ENCODE peak calls at places on chromosome 13, in nine cellular contexts. O is GM12878, L is A549, S is sigmoid colon, I is tibial nerve, F is ovary, R is stomach, D is K562, A is suprapubic skin. W is an unnamed sample.

GRCh38 chr13:48954086-48954485 is 21.6 kb upstream of the FNDC3A start:
- DNase-seq in O (no peak), L (no peak), S (no peak), I (no peak), F (no peak), R (no peak), D (no peak), A (no peak), W (no peak)

GRCh38 chr13:102405499-102406079 is 3.7 kb upstream of the FGF14 start:
- DNase-seq in O (no peak), L (no peak), S (no peak), I (no peak), F (no peak), R (no peak), D (no peak), A (no peak), W (no peak)

GRCh38 chr13:29702912-29703351 is 107.4 kb upstream of the SLC7A1 start:
- DNase-seq in O (no peak), L (no peak), S (peak), I (no peak), F (no peak), R (no peak), D (no peak), A (no peak), W (no peak)

GRCh38 chr13:23600100-23600499 is 29.9 kb downstream of the TNFRSF19 start:
- DNase-seq in O (no peak), L (no peak), S (no peak), I (no peak), F (no peak), R (no peak), D (no peak), A (no peak), W (no peak)

GRCh38 chr13:98467263-98467985 is 109.5 kb downstream of the STK24 start:
- DNase-seq in O (no peak), L (no peak), S (peak), I (no peak), F (no peak), R (no peak), D (no peak), A (no peak), W (no peak)

GRCh38 chr13:106919638-106920037 is 351.7 kb upstream of the ARGLU1 start:
- DNase-seq in O (no peak), L (no peak), S (no peak), I (no peak), F (peak), R (no peak), D (no peak), A (no peak), W (no peak)

GRCh38 chr13:75368167-75368566 is 113.8 kb downstream of the TBC1D4 start:
- DNase-seq in O (no peak), L (no peak), S (no peak), I (no peak), F (no peak), R (no peak), D (no peak), A (no peak), W (no peak)

GRCh38 chr13:106455777-106456176 is 79.7 kb downstream of the EFNB2 start:
- DNase-seq in O (no peak), L (no peak), S (no peak), I (no peak), F (no peak), R (no peak), D (no peak), A (no peak), W (no peak)

GRCh38 chr13:39888865-39889810 is 233.7 kb downstream of the COG6 start:
- DNase-seq in O (no peak), L (no peak), S (no peak), I (no peak), F (no peak), R (no peak), D (no peak), A (no peak), W (no peak)

GRCh38 chr13:26463848-26464247 is 93.6 kb upstream of the WASF3 start:
- DNase-seq in O (no peak), L (no peak), S (no peak), I (no peak), F (no peak), R (no peak), D (no peak), A (no peak), W (no peak)

GRCh38 chr13:81609335-81609734 is 1268.4 kb upstream of the SPRY2 start:
- DNase-seq in O (no peak), L (no peak), S (no peak), I (no peak), F (no peak), R (no peak), D (no peak), A (no peak), W (no peak)

GRCh38 chr13:101711307-101712025 is 259.0 kb downstream of the ITGBL1 start:
- DNase-seq in O (no peak), L (no peak), S (no peak), I (no peak), F (no peak), R (no peak), D (no peak), A (no peak), W (no peak)

GRCh38 chr13:23618341-23618740 is 48.1 kb downstream of the TNFRSF19 start:
- DNase-seq in O (no peak), L (peak), S (no peak), I (no peak), F (no peak), R (no peak), D (no peak), A (no peak), W (no peak)

GRCh38 chr13:113552786-113553540 is 31.6 kb upstream of the TFDP1 start:
- DNase-seq in O (no peak), L (no peak), S (no peak), I (no peak), F (no peak), R (peak), D (no peak), A (peak), W (peak)

GRCh38 chr13:113553541-113554332 is 30.8 kb upstream of the TFDP1 start:
- DNase-seq in O (no peak), L (no peak), S (no peak), I (no peak), F (no peak), R (peak), D (no peak), A (peak), W (peak)

GRCh38 chr13:113550453-113550852 is 34.1 kb upstream of the TFDP1 start:
- DNase-seq in O (no peak), L (no peak), S (no peak), I (no peak), F (no peak), R (no peak), D (no peak), A (no peak), W (peak)

GRCh38 chr13:113551081-113552000 is 33.2 kb upstream of the TFDP1 start:
- DNase-seq in O (no peak), L (no peak), S (no peak), I (no peak), F (no peak), R (peak), D (no peak), A (no peak), W (peak)

GRCh38 chr13:113552079-113552478 is 32.5 kb upstream of the TFDP1 start:
- DNase-seq in O (no peak), L (no peak), S (no peak), I (no peak), F (peak), R (peak), D (no peak), A (no peak), W (peak)
- TF ChIP-seq EP300 in O (no peak), L (no peak), S (no peak), I (no peak), F (no peak), R (no peak), D (no peak), A (no peak), W (no peak)

DNA sequence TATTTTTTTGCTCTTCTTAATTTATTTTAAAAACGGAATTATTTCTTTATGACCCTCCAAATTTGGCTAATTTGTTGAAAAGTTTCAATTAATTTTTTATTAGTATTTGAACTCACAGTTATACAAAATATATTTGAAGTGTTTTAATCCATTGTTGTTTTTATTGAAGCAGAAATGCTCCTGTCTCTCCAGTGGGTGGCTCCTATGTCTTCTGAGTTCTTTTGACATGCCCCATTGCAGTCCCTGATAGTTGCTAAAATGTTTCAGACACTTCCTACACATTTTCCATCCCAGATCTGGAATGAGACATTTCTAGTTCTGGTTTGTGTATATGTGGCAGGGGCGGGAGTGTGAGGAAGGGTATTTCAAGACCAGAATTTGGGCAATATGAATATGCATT is 579.4 kb upstream of the PRR20A start:
- DNase-seq in O (no peak), L (no peak), S (no peak), I (no peak), F (no peak), R (no peak), D (no peak), A (no peak), W (no peak)
- TF ChIP-seq CTCF in O (no peak), L (no peak), S (no peak), I (no peak), F (no peak), R (no peak), D (no peak), A (no peak), W (no peak)

GRCh38 chr13:34894756-34895155 is 47.3 kb upstream of the NBEA start:
- DNase-seq in O (no peak), L (no peak), S (no peak), I (no peak), F (no peak), R (no peak), D (no peak), A (no peak), W (no peak)

GRCh38 chr13:34897220-34897619 is 44.9 kb upstream of the NBEA start:
- DNase-seq in O (no peak), L (no peak), S (no peak), I (no peak), F (no peak), R (no peak), D (no peak), A (no peak), W (no peak)

GRCh38 chr13:34901577-34901976 is 40.5 kb upstream of the NBEA start:
- DNase-seq in O (no peak), L (no peak), S (no peak), I (no peak), F (no peak), R (no peak), D (no peak), A (no peak), W (no peak)

GRCh38 chr13:34899888-34900287 is 42.2 kb upstream of the NBEA start:
- DNase-seq in O (no peak), L (no peak), S (no peak), I (no peak), F (no peak), R (no peak), D (no peak), A (no peak), W (no peak)

GRCh38 chr13:34900288-34900739 is 41.8 kb upstream of the NBEA start:
- DNase-seq in O (no peak), L (no peak), S (no peak), I (no peak), F (no peak), R (no peak), D (no peak), A (no peak), W (no peak)
- H3K27ac ChIP-seq in O (no peak), L (no peak), S (no peak), I (no peak), F (no peak), R (no peak), D (no peak), A (no peak), W (no peak)

GRCh38 chr13:94824601-94825000 is 112.3 kb upstream of the SOX21 start:
- DNase-seq in O (no peak), L (no peak), S (no peak), I (no peak), F (no peak), R (no peak), D (no peak), A (no peak), W (no peak)

GRCh38 chr13:94829201-94829600 is 116.9 kb upstream of the SOX21 start:
- DNase-seq in O (no peak), L (no peak), S (no peak), I (no peak), F (no peak), R (no peak), D (no peak), A (no peak), W (no peak)

GRCh38 chr13:94829801-94830200 is 117.5 kb upstream of the SOX21 start:
- DNase-seq in O (no peak), L (no peak), S (no peak), I (no peak), F (no peak), R (no peak), D (no peak), A (no peak), W (no peak)

GRCh38 chr13:94822356-94822755 is 110.0 kb upstream of the SOX21 start:
- DNase-seq in O (no peak), L (no peak), S (no peak), I (no peak), F (no peak), R (no peak), D (no peak), A (no peak), W (no peak)

DNA sequence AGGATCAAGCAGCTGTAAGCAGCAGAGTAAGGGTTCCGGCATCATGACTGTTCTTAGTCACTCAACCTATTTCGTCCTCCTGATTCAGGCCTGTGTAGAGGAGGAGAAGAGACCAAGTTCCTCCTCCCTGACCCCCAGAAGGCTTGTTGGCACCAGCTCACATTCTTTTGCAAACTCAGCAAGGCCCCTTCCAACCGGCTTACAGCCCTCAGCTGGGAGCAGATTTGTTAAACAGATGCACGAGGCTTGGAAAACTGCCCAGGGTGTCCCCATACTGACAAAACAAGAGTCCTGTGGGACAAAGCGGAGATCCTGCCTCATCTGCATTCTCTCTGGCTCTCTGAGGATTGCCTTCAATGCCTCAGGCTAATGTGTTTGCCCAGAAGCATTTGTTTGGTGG is 113.2 kb upstream of the SOX21 start:
- DNase-seq in O (no peak), L (no peak), S (peak), I (peak), F (peak), R (peak), D (no peak), A (no peak), W (peak)
- TF ChIP-seq EP300 in O (no peak), L (no peak), S (no peak), I (no peak), F (no peak), R (no peak), D (no peak), A (no peak), W (no peak)

W was measured in transverse colon.